ENCODE peak calls at places on chromosome 11, in six cellular contexts. F is stimulated activated CD4-positive, alpha-beta T cell treated with anti-CD3 and anti-CD28 coated beads, Interleukin-1b, Interleukin-23, amount 100 ng/mL, for 1 hour; O is H9; W is psoas muscle; K is M059J; P is fibroblast of the aortic adventitia. A is an unnamed sample.

GRCh38 chr11:122642472-122642922 is 13.0 kb upstream of the UBASH3B start:
- DNase-seq in F (no peak), O (no peak), W (no peak), K (peak), P (peak), A (no peak)

GRCh38 chr11:10305262-10305963 is 540 bp downstream of the ADM start:
- DNase-seq in F (no peak), O (peak), W (peak), K (no peak), P (no peak), A (peak)

GRCh38 chr11:119323532-119324033 is 6.7 kb upstream of the MCAM start:
- DNase-seq in F (peak), O (peak), W (peak), K (peak), P (peak), A (peak)

GRCh38 chr11:3169235-3169951 is 4.3 kb upstream of the OSBPL5 start:
- DNase-seq in F (no peak), O (peak), W (peak), K (peak), P (peak), A (peak)

GRCh38 chr11:58577441-58578135 is 1.3 kb upstream of the ZFP91 start:
- DNase-seq in F (peak), O (no peak), W (peak), K (peak), P (peak), A (peak)

GRCh38 chr11:26905368-26905767 is 88.5 kb upstream of the FIBIN start:
- DNase-seq in F (no peak), O (peak), W (no peak), K (peak), P (peak), A (no peak)

GRCh38 chr11:112281776-112282175 is 21.1 kb upstream of the PLET1 start:
- DNase-seq in F (no peak), O (no peak), W (no peak), K (no peak), P (no peak), A (no peak)

GRCh38 chr11:76159303-76159937 is 46.9 kb downstream of the WNT11 start:
- DNase-seq in F (no peak), O (no peak), W (no peak), K (no peak), P (no peak), A (no peak)

GRCh38 chr11:122696662-122697061 is 41.1 kb downstream of the UBASH3B start:
- DNase-seq in F (peak), O (no peak), W (no peak), K (no peak), P (no peak), A (no peak)

GRCh38 chr11:44531116-44531504 is 34.4 kb upstream of the CD82 start:
- DNase-seq in F (no peak), O (no peak), W (no peak), K (no peak), P (no peak), A (no peak)

GRCh38 chr11:829116-829945 is 1.6 kb downstream of the CRACR2B start:
- DNase-seq in F (no peak), O (peak), W (peak), K (peak), P (no peak), A (no peak)

GRCh38 chr11:103257360-103257759 is 148.1 kb downstream of the DYNC2H1 start:
- DNase-seq in F (no peak), O (no peak), W (no peak), K (peak), P (peak), A (no peak)

GRCh38 chr11:87743002-87743401 is 432.2 kb downstream of the RAB38 start:
- DNase-seq in F (no peak), O (no peak), W (no peak), K (no peak), P (no peak), A (no peak)

GRCh38 chr11:121711900-121712424 is 259.2 kb upstream of the SORL1-AS1 start:
- DNase-seq in F (no peak), O (no peak), W (no peak), K (peak), P (peak), A (no peak)

GRCh38 chr11:44805596-44805995 is 78.8 kb downstream of the TSPAN18 start:
- DNase-seq in F (no peak), O (no peak), W (no peak), K (peak), P (no peak), A (no peak)

GRCh38 chr11:20162340-20162739 is 2.1 kb upstream of the DBX1 start:
- DNase-seq in F (no peak), O (peak), W (no peak), K (no peak), P (no peak), A (no peak)

GRCh38 chr11:130434521-130435223 is 6.3 kb upstream of the ADAMTS8 start:
- DNase-seq in F (peak), O (peak), W (peak), K (peak), P (peak), A (peak)

GRCh38 chr11:101618691-101619090 is 34.9 kb upstream of the TRPC6 start:
- DNase-seq in F (no peak), O (no peak), W (no peak), K (peak), P (no peak), A (no peak)

GRCh38 chr11:35304393-35304790 is 115.0 kb downstream of the SLC1A2 start:
- DNase-seq in F (no peak), O (no peak), W (no peak), K (peak), P (peak), A (no peak)

GRCh38 chr11:70471254-70471653 is 72.9 kb downstream of the CTTN start:
- DNase-seq in F (no peak), O (peak), W (no peak), K (peak), P (peak), A (peak)

GRCh38 chr11:95544095-95544795 is 245.3 kb downstream of the FAM76B start:
- DNase-seq in F (no peak), O (no peak), W (no peak), K (no peak), P (peak), A (no peak)

GRCh38 chr11:25415793-25416192 is 916.1 kb upstream of the ANO3 start:
- DNase-seq in F (no peak), O (no peak), W (no peak), K (no peak), P (no peak), A (no peak)

GRCh38 chr11:88340366-88340930 is 2.9 kb upstream of the CTSC start:
- DNase-seq in F (no peak), O (no peak), W (no peak), K (peak), P (peak), A (no peak)

GRCh38 chr11:122494171-122494570 is 161.4 kb upstream of the UBASH3B start:
- DNase-seq in F (no peak), O (no peak), W (no peak), K (peak), P (peak), A (no peak)

GRCh38 chr11:134634897-134635831 is 223.1 kb upstream of the B3GAT1 start:
- DNase-seq in F (no peak), O (no peak), W (no peak), K (no peak), P (no peak), A (no peak)

GRCh38 chr11:5234390-5234834 is at the start of gene HBD:
- DNase-seq in F (no peak), O (no peak), W (no peak), K (peak), P (peak), A (no peak)

GRCh38 chr11:61871158-61871597 is 20.2 kb downstream of the FADS3 start:
- DNase-seq in F (peak), O (peak), W (peak), K (peak), P (peak), A (peak)

GRCh38 chr11:37504925-37505324 is 906.9 kb upstream of the RAG2 start:
- DNase-seq in F (no peak), O (no peak), W (no peak), K (peak), P (peak), A (no peak)

GRCh38 chr11:61138940-61139339 is 22.3 kb downstream of the VPS37C start:
- DNase-seq in F (no peak), O (no peak), W (no peak), K (peak), P (peak), A (peak)

GRCh38 chr11:76524919-76525318 is 80.1 kb downstream of the EMSY start:
- DNase-seq in F (no peak), O (no peak), W (no peak), K (peak), P (peak), A (no peak)

GRCh38 chr11:27464155-27464759 is 8.3 kb downstream of the LGR4 start:
- DNase-seq in F (no peak), O (no peak), W (no peak), K (peak), P (peak), A (no peak)

GRCh38 chr11:10623797-10624761 is 55.6 kb upstream of the LYVE1 start:
- DNase-seq in F (no peak), O (peak), W (no peak), K (peak), P (peak), A (peak)

GRCh38 chr11:117217685-117218084 is 14.2 kb downstream of the PCSK7 start:
- DNase-seq in F (no peak), O (no peak), W (no peak), K (no peak), P (no peak), A (peak)

GRCh38 chr11:35282226-35282882 is 137.0 kb downstream of the SLC1A2 start:
- DNase-seq in F (no peak), O (no peak), W (no peak), K (peak), P (peak), A (no peak)

GRCh38 chr11:110710520-110711381 is 1.5 kb downstream of the ARHGAP20 start:
- DNase-seq in F (no peak), O (peak), W (peak), K (peak), P (peak), A (peak)

A was measured in sigmoid colon.